ENCODE peak calls at places on chromosomes 1 and 21, in four cellular contexts. X is K562, E is GM12878, O is H1. Z is an unnamed sample.

GRCh38 chr1:28887418-28887834 is 26.9 kb upstream of the EPB41 start:
- DNase-seq in E (no peak), X (peak; percentile 70), O (peak; percentile 77), Z (no peak)

GRCh38 chr1:147897789-147898188 is 4.8 kb upstream of the GJA8 start:
- DNase-seq in E (no peak), O (no peak), X (no peak), Z (no peak)

GRCh38 chr1:17877316-17877715 is 122.2 kb downstream of the ACTL8 start:
- DNase-seq in X (no peak), E (no peak), O (no peak), Z (no peak)

GRCh38 chr1:202010042-202011015 is at the start of gene ELF3:
- DNase-seq in O (peak; percentile 89), E (peak; percentile 60), X (no peak), Z (peak; percentile 100)

GRCh38 chr1:6260433-6260934 is 414 bp downstream of the GPR153 start:
- DNase-seq in E (no peak), O (peak; percentile 73), X (peak; percentile 81), Z (no peak)

GRCh38 chr1:4025752-4026151 is 125.7 kb upstream of the C1orf174 start:
- DNase-seq in E (no peak), X (no peak), O (no peak), Z (no peak)

GRCh38 chr21:34091607-34092006 is 18.2 kb downstream of the MRPS6 start:
- DNase-seq in X (peak; percentile 34), O (no peak), E (no peak), Z (no peak)

GRCh38 chr1:59141267-59141863 is 155.5 kb upstream of the FGGY start:
- DNase-seq in O (no peak), E (no peak), X (no peak), Z (no peak)

GRCh38 chr21:41764558-41765392 is 2.1 kb downstream of the RIPK4 start:
- DNase-seq in O (no peak), X (no peak), E (no peak), Z (no peak)

GRCh38 chr1:91129458-91129857 is 107.6 kb upstream of the ZNF644 start:
- DNase-seq in X (no peak), E (no peak), O (no peak), Z (no peak)

GRCh38 chr1:244768804-244769203 is 66.7 kb upstream of the COX20 start:
- DNase-seq in O (no peak), X (no peak), E (no peak), Z (no peak)

GRCh38 chr1:41399148-41399795 is 38.0 kb downstream of the FOXO6 start:
- DNase-seq in O (no peak), E (no peak), X (no peak), Z (no peak)

GRCh38 chr1:10415211-10415930 is 14.9 kb upstream of the CENPS start:
- DNase-seq in X (peak; percentile 72), E (no peak), O (no peak), Z (peak; percentile 96)

GRCh38 chr21:44980562-44981489 is 41.0 kb downstream of the SLX9 start:
- DNase-seq in E (no peak), X (no peak), O (no peak), Z (no peak)

GRCh38 chr1:231814536-231814935 is 187.9 kb downstream of the DISC1 start:
- DNase-seq in X (no peak), O (no peak), E (no peak), Z (no peak)

DNA sequence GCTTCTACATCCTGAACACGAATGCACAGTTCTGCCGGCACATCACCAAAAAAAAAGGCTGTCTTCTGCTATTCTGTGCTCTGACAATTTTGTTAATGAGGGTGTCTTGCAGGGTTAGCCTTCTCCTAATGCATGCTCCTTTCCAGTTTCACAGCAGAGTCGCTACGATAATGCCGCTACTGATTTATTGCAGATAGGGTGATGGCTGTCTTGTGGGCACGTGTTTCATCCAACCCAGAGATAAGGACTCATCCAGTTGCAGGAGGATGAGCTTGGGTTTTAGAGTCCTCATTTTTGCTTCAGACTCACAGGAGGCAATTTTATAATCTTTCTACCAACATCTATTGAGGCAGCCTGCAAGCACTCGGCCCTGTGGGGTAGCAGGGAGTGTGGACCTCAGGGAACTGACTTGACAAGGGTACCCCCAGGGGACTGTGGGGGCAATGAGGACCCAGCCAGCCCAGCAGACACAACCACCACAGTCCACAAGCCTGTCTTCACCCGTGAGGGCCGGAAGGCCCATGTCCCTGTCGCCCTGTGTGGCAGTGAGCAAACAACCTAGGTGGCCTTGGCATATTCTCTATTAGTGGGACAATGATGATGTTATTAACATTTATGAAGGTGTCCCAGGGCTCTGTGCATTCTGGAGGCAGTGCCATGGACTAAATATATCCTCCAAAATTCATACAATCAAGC is 15.4 kb upstream of the UTS2 start:
- DNase-seq in E (no peak), X (no peak), O (no peak), Z (no peak)
- TF ChIP-seq KDM1A in E (no peak), X (no peak), O (no peak), Z (no peak)

GRCh38 chr1:186987769-186988168 is 159.0 kb downstream of the PLA2G4A start:
- DNase-seq in X (no peak), E (no peak), O (no peak), Z (no peak)

GRCh38 chr1:186983327-186983726 is 154.6 kb downstream of the PLA2G4A start:
- DNase-seq in X (no peak), O (no peak), E (no peak), Z (no peak)

GRCh38 chr1:186984959-186985358 is 156.2 kb downstream of the PLA2G4A start:
- DNase-seq in X (no peak), O (no peak), E (no peak), Z (no peak)

GRCh38 chr1:186987065-186987464 is 158.3 kb downstream of the PLA2G4A start:
- DNase-seq in X (no peak), O (no peak), E (no peak), Z (no peak)

GRCh38 chr1:186985889-186986491 is 157.2 kb downstream of the PLA2G4A start:
- DNase-seq in X (peak; percentile 26), E (no peak), O (no peak), Z (peak; percentile 62)
- TF ChIP-seq KDM1A in X (no peak), E (no peak), O (no peak), Z (no peak)

DNA sequence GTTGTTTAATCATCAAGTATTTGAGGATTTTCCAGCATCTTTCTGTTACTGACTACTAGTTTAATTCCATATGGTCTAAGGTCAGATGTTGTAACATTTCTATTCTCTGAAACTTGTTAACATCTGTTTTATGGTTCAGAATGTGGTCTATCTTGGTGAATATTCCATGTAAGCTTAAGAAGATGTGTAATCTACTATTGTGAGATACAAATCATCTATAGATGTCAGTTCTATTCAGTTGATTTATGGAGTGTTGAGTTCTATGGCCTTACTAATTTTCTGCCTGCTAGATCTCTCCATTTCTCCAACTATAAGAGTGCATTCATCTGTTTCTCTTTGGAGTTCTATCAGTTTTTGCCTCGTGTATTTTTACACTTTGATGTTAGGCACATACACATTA is 31.5 kb downstream of the WARS2 start:
- DNase-seq in X (no peak), O (no peak), E (no peak), Z (no peak)
- TF ChIP-seq KDM1A in X (no peak), O (no peak), E (no peak), Z (no peak)

GRCh38 chr1:30339866-30340265 is 383.5 kb downstream of the MATN1 start:
- DNase-seq in X (no peak), E (no peak), O (no peak), Z (no peak)
- TF ChIP-seq KDM1A in X (no peak), E (no peak), O (no peak), Z (no peak)

GRCh38 chr1:16143566-16144324 is 12.1 kb downstream of the EPHA2 start:
- DNase-seq in O (no peak), X (peak; percentile 97), E (no peak), Z (peak; percentile 94)

GRCh38 chr1:16140068-16140596 is 15.7 kb downstream of the EPHA2 start:
- DNase-seq in E (no peak), X (no peak), O (no peak), Z (no peak)

GRCh38 chr1:16143005-16143565 is 12.8 kb downstream of the EPHA2 start:
- DNase-seq in O (no peak), X (no peak), E (no peak), Z (no peak)

GRCh38 chr1:16142383-16142995 is 13.4 kb downstream of the EPHA2 start:
- DNase-seq in O (no peak), X (no peak), E (no peak), Z (no peak)

GRCh38 chr1:16141573-16142336 is 14.1 kb downstream of the EPHA2 start:
- DNase-seq in E (no peak), O (no peak), X (no peak), Z (no peak)
- TF ChIP-seq KDM1A in E (no peak), O (no peak), X (no peak), Z (no peak)

GRCh38 chr1:235946570-235946981 is 79.9 kb upstream of the LYST start:
- DNase-seq in O (no peak), E (no peak), X (no peak), Z (no peak)
- TF ChIP-seq KDM1A in O (no peak), E (no peak), X (no peak), Z (no peak)

Z was measured in A549.